ENCODE peak calls at places on chromosome 2, in four cellular contexts. W, Z, I and S are unnamed samples.
A peak's percentile ranks its signal among the peaks of the same experiment; 100 is the strongest.

GRCh38 chr2:106789185-106789584 is 96.8 kb downstream of the ST6GAL2 start:
- DNase-seq in W (no peak), Z (peak; percentile 5), I (no peak), S (no peak)

GRCh38 chr2:98664323-98664722 is 55.9 kb downstream of the UNC50 start:
- DNase-seq in W (no peak), Z (no peak), I (peak; percentile 88), S (no peak)

GRCh38 chr2:162636206-162636728 is 202.3 kb downstream of the KCNH7 start:
- DNase-seq in Z (peak; percentile 1), W (no peak), I (no peak), S (peak; percentile 58)

GRCh38 chr2:86017901-86018896 is 87.5 kb downstream of the POLR1A start:
- DNase-seq in Z (peak; percentile 42), W (peak; percentile 81), I (peak; percentile 50), S (no peak)

GRCh38 chr2:152564754-152565551 is 152.3 kb downstream of the PRPF40A start:
- DNase-seq in Z (no peak), I (no peak), W (no peak), S (no peak)

GRCh38 chr2:29235411-29235810 is 120.2 kb downstream of the CLIP4 start:
- DNase-seq in W (no peak), I (no peak), Z (no peak), S (no peak)

GRCh38 chr2:119264781-119265692 is 41.4 kb downstream of the STEAP3 start:
- DNase-seq in Z (peak; percentile 74), W (peak; percentile 68), I (peak; percentile 53), S (no peak)

GRCh38 chr2:99035920-99036319 is 99.9 kb upstream of the CRACDL start:
- DNase-seq in I (no peak), W (no peak), Z (peak; percentile 21), S (no peak)

GRCh38 chr2:42047488-42048317 is at the start of gene PKDCC:
- DNase-seq in W (peak; percentile 91), Z (peak; percentile 92), I (peak; percentile 28), S (no peak)

GRCh38 chr2:60295591-60295962 is 257.9 kb downstream of the BCL11A start:
- DNase-seq in I (no peak), Z (no peak), W (no peak), S (no peak)

GRCh38 chr2:72011356-72011661 is 136.4 kb downstream of the CYP26B1 start:
- DNase-seq in I (no peak), W (no peak), Z (no peak), S (no peak)

GRCh38 chr2:165594935-165595255 is 125.4 kb downstream of the CSRNP3 start:
- DNase-seq in W (no peak), I (no peak), Z (no peak), S (no peak)

GRCh38 chr2:223797073-223797472 is 40.3 kb downstream of the AP1S3 start:
- DNase-seq in W (no peak), I (peak; percentile 99), Z (peak; percentile 64), S (peak; percentile 97)

GRCh38 chr2:26585100-26585499 is 56.1 kb downstream of the CIB4 start:
- DNase-seq in I (no peak), W (peak; percentile 54), Z (no peak), S (no peak)

GRCh38 chr2:222358876-222359275 is 60.1 kb upstream of the PAX3 start:
- DNase-seq in W (no peak), I (peak; percentile 6), Z (no peak), S (no peak)

GRCh38 chr2:231181848-231182247 is 16.6 kb upstream of the ARMC9 start:
- DNase-seq in W (peak; percentile 82), I (peak; percentile 16), Z (peak; percentile 60), S (no peak)

GRCh38 chr2:218956039-218956438 is 3.4 kb upstream of the CDK5R2 start:
- DNase-seq in Z (no peak), I (no peak), W (no peak), S (no peak)

GRCh38 chr2:218957685-218958084 is 1.8 kb upstream of the CDK5R2 start:
- DNase-seq in I (no peak), Z (no peak), W (no peak), S (no peak)

GRCh38 chr2:218954541-218955300 is 4.7 kb upstream of the CDK5R2 start:
- DNase-seq in W (no peak), Z (no peak), I (no peak), S (no peak)

GRCh38 chr2:218952160-218952559 is 7.3 kb upstream of the CDK5R2 start:
- DNase-seq in Z (no peak), I (no peak), W (no peak), S (no peak)

DNA sequence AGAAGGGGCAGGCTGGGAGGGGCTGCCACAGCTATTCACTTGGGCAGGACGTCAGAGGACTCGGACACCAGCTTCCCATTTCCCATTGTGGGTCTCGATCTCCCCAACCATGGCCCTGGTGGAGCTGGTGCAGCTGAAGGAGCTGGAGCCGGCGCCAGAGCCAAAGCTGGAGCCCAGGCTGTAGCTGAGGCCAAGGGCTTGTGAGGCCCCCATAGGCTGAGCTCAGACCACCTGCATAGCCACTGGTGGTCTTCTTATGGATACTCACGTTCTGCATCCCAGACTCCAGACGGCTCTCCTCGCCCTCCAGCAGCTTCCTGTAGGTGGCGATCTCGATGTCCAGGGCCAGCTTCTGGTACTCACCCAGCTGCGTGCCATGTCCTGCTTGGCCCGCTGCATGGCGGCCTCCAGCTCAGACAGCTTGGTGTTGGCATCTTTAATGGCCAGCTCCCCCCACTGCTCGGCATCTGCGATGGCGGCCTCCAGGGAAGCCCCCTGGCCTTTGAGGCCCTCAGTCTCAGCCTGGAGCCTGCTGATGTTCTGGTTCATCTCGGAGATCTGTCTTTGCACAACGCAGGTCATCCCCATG is 6.0 kb upstream of the CDK5R2 start:
- DNase-seq in W (no peak), I (no peak), Z (no peak), S (no peak)
- TF ChIP-seq CTCF in W (no peak), I (peak; percentile 17), Z (peak; percentile 9), S (peak; percentile 17)

GRCh38 chr2:30288576-30288975 is 57.2 kb downstream of the LBH start:
- DNase-seq in I (no peak), W (no peak), Z (no peak), S (no peak)
- H3K4me3 ChIP-seq in I (no peak overlapping the region), W (no peak overlapping the region), Z (no peak overlapping the region), S (no peak overlapping the region)

GRCh38 chr2:189466656-189467055 is 25.4 kb downstream of the WDR75 start:
- DNase-seq in I (no peak), Z (peak; percentile 79), W (no peak), S (peak; percentile 10)
- TF ChIP-seq CTCF in I (peak; percentile 52), Z (peak; percentile 82), W (peak; percentile 63), S (peak; percentile 79)

GRCh38 chr2:36329251-36329650 is 26.3 kb upstream of the CRIM1 start:
- DNase-seq in W (no peak), Z (peak; percentile 47), I (no peak), S (no peak)
- H3K4me3 ChIP-seq in W (no peak overlapping the region), Z (no peak overlapping the region), I (no peak overlapping the region), S (no peak overlapping the region)

GRCh38 chr2:236052926-236053846 is 115.0 kb downstream of the GBX2 start:
- DNase-seq in Z (no peak), W (no peak), I (no peak), S (no peak)
- TF ChIP-seq CTCF in Z (no peak), W (no peak), I (no peak), S (no peak)

GRCh38 chr2:226800941-226801784 is 1.5 kb upstream of the IRS1 start:
- DNase-seq in W (peak; percentile 92), I (no peak), Z (peak; percentile 88), S (peak; percentile 54)
- H3K4me3 ChIP-seq in W (peak overlapping the region; percentile 70), I (peak overlapping the region; percentile 85), Z (peak overlapping the region; percentile 60), S (peak overlapping the region; percentile 66)

DNA sequence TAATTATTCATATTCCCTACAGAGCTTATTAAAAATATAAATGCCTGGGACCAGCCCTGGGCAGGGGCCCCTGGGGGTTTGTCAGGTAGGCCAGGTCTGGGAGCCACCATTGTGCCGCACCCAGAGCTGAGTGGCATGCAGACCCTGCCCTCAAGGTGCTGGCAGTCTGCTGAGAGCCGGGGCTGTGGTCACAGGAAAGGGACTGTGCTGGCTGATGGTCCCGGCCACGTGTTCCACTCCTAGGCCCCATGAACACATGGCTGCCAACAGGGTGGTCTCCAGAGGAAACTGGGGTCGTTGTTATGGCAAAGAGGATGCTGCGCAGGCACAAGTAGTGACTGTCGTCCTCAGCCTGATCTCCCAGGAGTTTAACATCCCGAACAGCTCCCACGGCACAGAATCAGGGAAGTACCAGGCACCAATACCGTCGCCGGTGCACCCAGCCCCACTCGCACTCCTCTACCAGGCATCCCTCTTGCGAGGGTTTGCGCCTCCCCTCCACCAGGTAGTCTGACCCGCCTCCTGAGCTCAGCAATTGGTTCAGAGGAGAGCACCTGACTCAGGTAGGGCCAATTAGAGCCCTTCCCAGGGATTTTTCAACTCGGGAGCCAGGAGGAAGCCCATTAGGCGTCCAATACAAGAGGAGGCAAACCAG is 39.2 kb upstream of the BIN1 start:
- DNase-seq in W (no peak), I (no peak), Z (no peak), S (no peak)
- TF ChIP-seq CTCF in W (no peak), I (no peak), Z (no peak), S (no peak)